ENCODE peak calls at places on chromosomes 12 and 14, in seven cellular contexts. K is HuH-7.5; Y is stimulated activated CD4-positive, alpha-beta T cell treated with anti-CD3 and anti-CD28 coated beads, Interleukin-2, amount 100 ng/mL, for 24 hours; H is GDM1; C is activated CD4-positive, alpha-beta T cell treated with anti-CD3 and anti-CD28 coated beads for 1 hour; W is lower lobe of right lung; R is brain microvascular endothelial cell. O is an unnamed sample.
A peak's percentile ranks its signal among the peaks of the same experiment; 100 is the strongest.

GRCh38 chr12:118743896-118744700 is 237.2 kb upstream of the SRRM4 start:
- DNase-seq in R (no peak), C (no peak), H (no peak), W (no peak), Y (no peak), K (no peak), O (no peak)

GRCh38 chr12:26726956-26727355 is 106.0 kb downstream of the ITPR2 start:
- DNase-seq in W (no peak), H (no peak), Y (no peak), C (no peak), K (no peak), R (no peak), O (no peak)

GRCh38 chr14:67940894-67941455 is 121.4 kb downstream of the RAD51B start:
- DNase-seq in H (no peak), Y (no peak), W (no peak), R (peak; percentile 36), C (no peak), K (no peak), O (no peak)

GRCh38 chr14:72466325-72466724 is 427.6 kb downstream of the DPF3 start:
- DNase-seq in Y (no peak), K (no peak), R (no peak), W (no peak), C (no peak), H (no peak), O (no peak)

GRCh38 chr12:10214877-10215267 is 2.2 kb downstream of the GABARAPL1 start:
- DNase-seq in K (no peak), W (no peak), H (no peak), C (no peak), R (no peak), Y (no peak), O (no peak)

GRCh38 chr14:105165761-105166485 is 2.7 kb downstream of the JAG2 start:
- DNase-seq in K (no peak), R (no peak), W (no peak), C (no peak), Y (no peak), H (no peak), O (no peak)

GRCh38 chr12:19981944-19982343 is 386.4 kb upstream of the PDE3A start:
- DNase-seq in H (no peak), W (no peak), C (no peak), R (no peak), K (no peak), Y (no peak), O (no peak)

GRCh38 chr14:54440037-54440436 is 1.1 kb downstream of the CNIH1 start:
- DNase-seq in C (no peak), W (no peak), Y (no peak), R (no peak), K (no peak), H (no peak), O (no peak)

GRCh38 chr12:109222496-109222895 is 86.6 kb downstream of the FOXN4 start:
- DNase-seq in H (no peak), Y (no peak), C (no peak), R (no peak), K (no peak), W (no peak), O (no peak)

GRCh38 chr12:6551063-6551461 is 4.8 kb downstream of the IFFO1 start:
- DNase-seq in H (no peak), Y (no peak), W (no peak), C (no peak), K (no peak), R (no peak), O (no peak)

GRCh38 chr14:76720382-76720813 is 40.9 kb upstream of the VASH1 start:
- DNase-seq in Y (no peak), K (peak; percentile 36), C (no peak), H (peak; percentile 58), W (peak; percentile 66), R (no peak), O (no peak)